ENCODE peak calls at places on chromosome 21, in four cellular contexts. Z is stomach; M is stimulated activated CD4-positive, alpha-beta T cell treated with anti-CD3 and anti-CD28 coated beads, TNF-alpha, amount 100 ng/mL, for 4 hours; C is GM03348. D is an unnamed sample.

GRCh38 chr21:42161957-42162681 is 56.8 kb upstream of the ABCG1 start:
- DNase-seq in Z (no peak), M (no peak), C (no peak), D (no peak)

GRCh38 chr21:16492356-16492755 is 762.6 kb downstream of the USP25 start:
- DNase-seq in Z (no peak), M (no peak), C (no peak), D (no peak)

GRCh38 chr21:26909972-26910371 is 56.9 kb downstream of the ADAMTS5 start:
- DNase-seq in Z (no peak), M (no peak), C (no peak), D (no peak)

GRCh38 chr21:45265721-45266517 is 21.8 kb downstream of the POFUT2 start:
- DNase-seq in Z (peak; percentile 22), M (no peak), C (no peak), D (peak; percentile 8)

GRCh38 chr21:26007911-26008579 is 162.5 kb downstream of the APP start:
- DNase-seq in Z (no peak), M (no peak), C (peak; percentile 48), D (no peak)

GRCh38 chr21:42218836-42219605 is at the start of gene ABCG1:
- DNase-seq in Z (peak; percentile 70), M (no peak), C (peak; percentile 52), D (peak; percentile 53)

GRCh38 chr21:43926196-43926595 is 61.2 kb downstream of the AGPAT3 start:
- DNase-seq in Z (no peak), M (no peak), C (no peak), D (no peak)

GRCh38 chr21:42597487-42598158 is 55.8 kb upstream of the PDE9A start:
- DNase-seq in Z (no peak), M (no peak), C (no peak), D (no peak)

GRCh38 chr21:45052960-45053359 is 21.4 kb upstream of the ADARB1 start:
- DNase-seq in Z (no peak), M (no peak), C (no peak), D (no peak)

GRCh38 chr21:35257413-35257812 is 208.3 kb upstream of the RUNX1 start:
- DNase-seq in Z (peak; percentile 72), M (no peak), C (peak; percentile 51), D (no peak)

GRCh38 chr21:17590443-17590842 is 22.3 kb downstream of the BTG3 start:
- DNase-seq in Z (no peak), M (no peak), C (no peak), D (no peak)

GRCh38 chr21:37546949-37547614 is 180.5 kb downstream of the DYRK1A start:
- DNase-seq in Z (no peak), M (no peak), C (peak; percentile 40), D (no peak)

GRCh38 chr21:44764319-44765230 is 37.0 kb downstream of the UBE2G2 start:
- DNase-seq in Z (no peak), M (no peak), C (peak; percentile 44), D (no peak)

GRCh38 chr21:31158789-31159581 is 120.7 kb upstream of the KRTAP19-8 start:
- DNase-seq in Z (no peak), M (no peak), C (no peak), D (no peak)

GRCh38 chr21:42590431-42591131 is 62.8 kb upstream of the PDE9A start:
- DNase-seq in Z (no peak), M (no peak), C (no peak), D (no peak)

GRCh38 chr21:31564439-31564838 is 95.1 kb upstream of the SOD1 start:
- DNase-seq in Z (no peak), M (no peak), C (no peak), D (no peak)

GRCh38 chr21:36297938-36298572 is 21.9 kb upstream of the MORC3 start:
- DNase-seq in Z (peak; percentile 56), M (peak; percentile 35), C (peak; percentile 73), D (peak; percentile 46)

GRCh38 chr21:27085387-27085786 is 118.5 kb upstream of the ADAMTS5 start:
- DNase-seq in Z (no peak), M (no peak), C (no peak), D (no peak)

D was measured in activated B cell treated with CpG ODN at 0.5 μM for 24 hours.